ENCODE peak calls at places on chromosome 19, in nine cellular contexts. I, N, R, D, W, B, F, Z and T are unnamed samples.

GRCh38 chr19:16447015-16447384 is 24.8 kb downstream of the EPS15L1 start:
- DNase-seq in B (peak; percentile 61), D (peak; percentile 91), N (peak; percentile 14), R (peak; percentile 65), I (no peak), W (peak; percentile 52), F (peak; percentile 57), Z (peak; percentile 98), T (peak; percentile 78)

GRCh38 chr19:55216461-55217198 is 7.3 kb upstream of the PTPRH start:
- DNase-seq in I (peak; percentile 96), W (peak; percentile 95), N (peak; percentile 31), R (peak; percentile 96), D (peak; percentile 100), B (peak; percentile 80), F (peak; percentile 68), Z (peak; percentile 100), T (peak; percentile 100)

GRCh38 chr19:31223805-31224534 is 125.3 kb downstream of the TSHZ3 start:
- DNase-seq in B (no peak), Z (peak; percentile 93), N (no peak), D (peak; percentile 98), F (no peak), R (no peak), I (no peak), W (peak; percentile 85), T (peak; percentile 99)

GRCh38 chr19:17219286-17219685 is 4.1 kb downstream of the USE1 start:
- DNase-seq in R (no peak), W (no peak), B (no peak), Z (no peak), I (no peak), D (no peak), F (no peak), N (no peak), T (no peak)

GRCh38 chr19:12777217-12778019 is 2.1 kb upstream of the HOOK2 start:
- DNase-seq in F (peak; percentile 83), Z (peak; percentile 76), N (peak; percentile 78), W (no peak), R (peak; percentile 87), B (peak; percentile 81), D (peak; percentile 68), I (peak; percentile 75), T (peak; percentile 74)

GRCh38 chr19:31451686-31452325 is 102.6 kb upstream of the TSHZ3 start:
- DNase-seq in D (peak; percentile 44), Z (peak; percentile 64), B (no peak), I (no peak), F (no peak), N (no peak), W (no peak), R (no peak), T (no peak)

GRCh38 chr19:39401549-39402416 is 4.9 kb upstream of the ZFP36 start:
- DNase-seq in Z (peak; percentile 79), D (peak; percentile 89), N (peak; percentile 69), W (no peak), R (peak; percentile 56), B (peak; percentile 56), I (no peak), F (peak; percentile 67), T (peak; percentile 95)

GRCh38 chr19:50896591-50897190 is 14.5 kb downstream of the KLK4 start:
- DNase-seq in B (peak; percentile 75), F (peak; percentile 84), I (no peak), D (peak; percentile 65), N (no peak), R (peak; percentile 78), W (no peak), Z (peak; percentile 66), T (peak; percentile 85)

GRCh38 chr19:41548954-41549688 is 26.8 kb upstream of the CEACAM21 start:
- DNase-seq in Z (no peak), F (peak; percentile 72), B (no peak), N (peak; percentile 78), D (no peak), R (no peak), W (no peak), I (no peak), T (no peak)

GRCh38 chr19:49465371-49465770 is 8.6 kb upstream of the FLT3LG start:
- DNase-seq in W (no peak), N (no peak), R (no peak), B (no peak), D (no peak), I (no peak), Z (no peak), F (no peak), T (no peak)

GRCh38 chr19:39390460-39390758 is 497 bp downstream of the PAF1 start:
- DNase-seq in F (no peak), I (no peak), Z (peak; percentile 44), D (no peak), R (no peak), N (peak; percentile 69), W (no peak), B (peak; percentile 75), T (peak; percentile 44)

GRCh38 chr19:49017666-49018351 is 918 bp upstream of the LHB start:
- DNase-seq in F (peak; percentile 88), D (peak; percentile 45), R (peak; percentile 76), I (peak; percentile 80), N (peak; percentile 49), W (no peak), Z (peak; percentile 56), B (peak; percentile 52), T (peak; percentile 48)

GRCh38 chr19:51359294-51359693 is 6.9 kb downstream of the ETFB start:
- DNase-seq in B (no peak), I (no peak), Z (peak; percentile 96), N (no peak), W (peak; percentile 56), F (no peak), R (no peak), D (peak; percentile 95), T (peak; percentile 95)

GRCh38 chr19:18419699-18420460 is 682 bp downstream of the SSBP4 start:
- DNase-seq in R (no peak), D (no peak), F (peak; percentile 61), I (no peak), B (no peak), Z (no peak), W (no peak), N (no peak), T (no peak)

GRCh38 chr19:48970923-48971395 is 5.8 kb downstream of the FTL start:
- DNase-seq in F (peak; percentile 81), R (peak; percentile 85), B (peak; percentile 71), W (no peak), I (peak; percentile 63), N (peak; percentile 72), Z (peak; percentile 72), D (peak; percentile 77), T (peak; percentile 77)

GRCh38 chr19:17183271-17183757 is 31.8 kb upstream of the USE1 start:
- DNase-seq in I (no peak), D (no peak), Z (no peak), R (no peak), B (no peak), W (no peak), F (no peak), N (no peak), T (no peak)

GRCh38 chr19:37077615-37077928 is 661 bp upstream of the ZNF420 start:
- DNase-seq in F (no peak), W (no peak), R (no peak), I (no peak), Z (no peak), D (peak; percentile 11), N (no peak), B (no peak), T (peak; percentile 14)

GRCh38 chr19:46847528-46847927 is 3.1 kb downstream of the AP2S1 start:
- DNase-seq in W (no peak), Z (no peak), I (no peak), N (no peak), R (no peak), D (no peak), F (no peak), B (no peak), T (no peak)

GRCh38 chr19:55299991-55300390 is 16.2 kb downstream of the BRSK1 start:
- DNase-seq in W (no peak), D (no peak), B (no peak), N (no peak), R (no peak), I (no peak), Z (no peak), F (no peak), T (no peak)

GRCh38 chr19:7507884-7508283 is 8.0 kb upstream of the ZNF358 start:
- DNase-seq in B (peak; percentile 77), Z (peak; percentile 92), R (peak; percentile 90), D (peak; percentile 80), F (no peak), N (no peak), W (peak; percentile 40), I (peak; percentile 16), T (peak; percentile 91)

GRCh38 chr19:35978832-35979365 is 16.1 kb upstream of the SDHAF1 start:
- DNase-seq in F (no peak), B (no peak), D (no peak), N (no peak), W (no peak), Z (no peak), I (no peak), R (no peak), T (no peak)

GRCh38 chr19:33724021-33724722 is 72.5 kb upstream of the KCTD15 start:
- DNase-seq in F (no peak), I (no peak), R (no peak), N (no peak), D (no peak), B (no peak), Z (no peak), W (no peak), T (no peak)

GRCh38 chr19:29620931-29621351 is 14.9 kb downstream of the POP4 start:
- DNase-seq in B (no peak), D (no peak), N (peak; percentile 19), Z (no peak), R (no peak), F (no peak), I (no peak), W (no peak), T (no peak)

GRCh38 chr19:3949294-3949693 is 16.4 kb downstream of the NMRK2 start:
- DNase-seq in F (no peak), I (no peak), N (no peak), R (no peak), W (no peak), B (no peak), Z (no peak), D (no peak), T (no peak)